ENCODE peak calls at places on chromosomes 4 and X, in nine cellular contexts. Z is esophagus squamous epithelium, X is spleen, O is IMR-90, R is heart left ventricle, J is breast epithelium, H is uterus, P is stomach, U is K562. L is an unnamed sample.

GRCh38 chr4:148787831-148788477 is 345.7 kb upstream of the NR3C2 start:
- DNase-seq in J (no peak), Z (no peak), H (no peak), P (no peak), U (no peak), X (no peak), R (peak; percentile 20), O (peak; percentile 81), L (no peak)

GRCh38 chrX:153981771-153982533 is 9.4 kb downstream of the TMEM187 start:
- DNase-seq in H (peak; percentile 69), O (no peak), X (peak; percentile 89), U (no peak), Z (no peak), R (peak; percentile 54), P (no peak), J (no peak), L (no peak)

GRCh38 chr4:174278467-174278866 is 5.0 kb downstream of the FBXO8 start:
- DNase-seq in O (no peak), X (no peak), J (no peak), Z (no peak), U (no peak), H (no peak), P (no peak), R (no peak), L (no peak)

GRCh38 chr4:38154681-38155588 is 194.7 kb downstream of the PTTG2 start:
- DNase-seq in R (peak; percentile 45), J (no peak), O (no peak), X (no peak), P (peak; percentile 79), Z (no peak), U (no peak), H (no peak), L (peak; percentile 85)

GRCh38 chr4:37827030-37827705 is 682 bp downstream of the PGM2 start:
- DNase-seq in P (peak; percentile 27), R (peak; percentile 23), O (peak; percentile 61), J (no peak), H (peak; percentile 24), U (peak; percentile 23), Z (no peak), X (no peak), L (no peak)

GRCh38 chr4:150583287-150584197 is 1.6 kb downstream of the MAB21L2 start:
- DNase-seq in P (no peak), H (no peak), R (peak; percentile 38), Z (no peak), X (peak; percentile 72), U (no peak), O (peak; percentile 47), J (no peak), L (no peak)

GRCh38 chrX:47179928-47180255 is 13.7 kb upstream of the UBA1 start:
- DNase-seq in X (peak; percentile 63), U (no peak), Z (no peak), R (no peak), P (no peak), O (no peak), J (no peak), H (no peak), L (no peak)

GRCh38 chr4:107989162-107989536 is 540 bp upstream of the HADH start:
- DNase-seq in R (no peak), O (no peak), U (no peak), J (no peak), Z (no peak), X (no peak), H (no peak), P (no peak), L (no peak)

GRCh38 chr4:128525387-128525786 is 237.8 kb upstream of the PGRMC2 start:
- DNase-seq in O (peak; percentile 49), H (no peak), R (no peak), Z (no peak), X (no peak), U (peak; percentile 23), J (no peak), P (no peak), L (no peak)

GRCh38 chr4:156933633-156934258 is 37.9 kb downstream of the PDGFC start:
- DNase-seq in H (no peak), P (no peak), Z (no peak), J (no peak), R (no peak), O (peak; percentile 95), X (no peak), U (no peak), L (no peak)

GRCh38 chr4:110620352-110621327 is 2.2 kb downstream of the PITX2 start:
- DNase-seq in P (no peak), H (no peak), X (peak; percentile 69), U (no peak), R (no peak), Z (no peak), O (no peak), J (no peak), L (no peak)

GRCh38 chr4:10079951-10080873 is 36.4 kb downstream of the WDR1 start:
- DNase-seq in R (peak; percentile 36), J (peak; percentile 49), U (no peak), Z (no peak), H (peak; percentile 15), O (no peak), X (peak; percentile 60), P (peak; percentile 18), L (peak; percentile 3)

GRCh38 chrX:53074987-53075386 is 7.2 kb upstream of the TSPYL2 start:
- DNase-seq in X (peak; percentile 49), H (no peak), P (no peak), R (no peak), Z (no peak), O (no peak), J (no peak), U (no peak), L (no peak)

GRCh38 chr4:151409470-151410313 is 716 bp downstream of the FHIP1A start:
- DNase-seq in H (peak; percentile 29), R (no peak), O (no peak), P (peak; percentile 49), X (peak; percentile 85), U (no peak), Z (no peak), J (no peak), L (peak; percentile 68)

GRCh38 chr4:173958445-173958844 is 325.0 kb downstream of the FBXO8 start:
- DNase-seq in H (no peak), O (peak; percentile 57), Z (no peak), U (no peak), J (no peak), X (no peak), R (no peak), P (no peak), L (no peak)

DNA sequence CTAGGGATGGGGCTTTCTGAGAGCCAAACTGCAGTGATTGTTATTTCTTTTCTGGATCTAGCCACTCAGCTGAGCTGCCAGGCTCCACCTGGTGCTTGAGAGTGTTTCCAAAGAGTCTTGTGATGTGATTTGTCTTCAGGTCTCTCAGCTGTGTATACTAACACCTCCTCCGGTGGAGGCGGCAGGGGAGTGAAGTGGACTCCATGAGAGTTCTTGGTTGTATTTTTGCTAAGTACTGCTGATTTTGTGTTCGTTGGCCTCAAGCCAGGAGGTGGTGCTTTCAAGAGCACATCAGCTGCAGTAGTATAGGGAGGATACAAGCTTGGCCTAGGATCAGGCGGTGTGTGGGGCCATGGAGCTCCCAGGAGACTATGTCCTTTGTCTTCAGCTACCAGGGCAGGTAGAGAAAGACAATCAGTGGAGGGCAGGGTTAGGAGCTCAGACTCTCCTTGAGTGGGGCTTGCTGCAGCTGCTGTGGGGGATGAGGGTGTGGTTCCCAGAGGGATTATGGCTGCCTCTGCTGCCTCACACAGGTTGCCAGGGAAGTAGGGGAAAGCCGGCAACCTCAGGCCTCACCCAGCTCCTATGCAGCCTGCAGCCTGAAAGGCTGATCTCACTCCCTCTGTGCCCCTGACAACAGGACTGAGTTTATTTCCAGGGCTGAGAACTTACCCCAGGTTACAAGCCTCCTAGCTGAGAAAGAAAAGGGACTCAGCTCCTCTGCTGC is 62.4 kb downstream of the NPFFR2 start:
- DNase-seq in R (no peak), U (no peak), H (no peak), Z (no peak), X (no peak), O (no peak), J (no peak), P (no peak), L (peak; percentile 4)
- TF ChIP-seq POLR2A in R (no peak), U (no peak), H (no peak), Z (no peak), X (no peak), O (no peak), J (no peak), P (no peak), L (no peak)

DNA sequence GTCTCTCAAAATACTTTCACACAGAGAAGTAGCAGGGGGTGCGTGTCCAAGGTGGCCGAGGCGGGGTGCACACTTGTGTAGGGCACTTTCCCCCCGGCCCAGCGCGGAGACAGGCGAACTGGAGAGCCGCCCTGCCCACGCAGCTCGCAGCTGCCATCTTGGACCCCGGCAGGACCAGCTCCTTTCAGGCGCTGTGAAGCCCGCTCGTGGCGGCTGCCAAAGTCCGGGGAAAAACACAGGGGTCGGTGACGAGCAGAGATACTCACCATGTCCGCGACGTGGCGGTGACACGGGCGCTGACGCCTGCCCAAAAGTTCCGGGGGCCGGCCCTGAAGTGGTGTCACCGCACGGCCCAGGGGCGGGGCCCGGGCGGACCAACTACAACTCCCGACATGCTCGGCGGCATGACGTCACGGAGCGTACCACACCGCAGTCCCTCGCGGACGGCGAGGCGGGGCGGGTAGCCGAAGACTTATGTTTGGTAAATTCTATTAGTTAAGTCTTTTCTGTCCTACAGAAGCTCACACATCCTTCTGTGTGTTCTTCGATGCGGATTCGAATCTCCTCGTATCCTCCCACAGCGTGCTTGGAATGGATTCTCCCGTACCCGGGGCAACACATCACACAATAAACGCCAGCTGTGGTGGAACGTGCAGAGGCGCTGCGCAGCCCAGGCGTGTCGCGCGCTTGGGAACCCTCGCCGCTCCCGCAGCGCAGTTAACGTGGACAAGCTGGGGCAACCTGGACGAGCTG is at the start of gene UFSP2:
- DNase-seq in X (peak; percentile 97), O (peak; percentile 88), R (peak; percentile 89), J (peak; percentile 90), P (peak; percentile 92), U (peak; percentile 91), Z (peak; percentile 64), H (peak; percentile 86), L (peak; percentile 90)
- TF ChIP-seq POLR2A in X (peak; percentile 65), O (peak; percentile 72), R (no peak), J (peak; percentile 46), P (peak; percentile 58), U (peak; percentile 75), Z (peak; percentile 86), H (peak; percentile 86), L (peak; percentile 70)

DNA sequence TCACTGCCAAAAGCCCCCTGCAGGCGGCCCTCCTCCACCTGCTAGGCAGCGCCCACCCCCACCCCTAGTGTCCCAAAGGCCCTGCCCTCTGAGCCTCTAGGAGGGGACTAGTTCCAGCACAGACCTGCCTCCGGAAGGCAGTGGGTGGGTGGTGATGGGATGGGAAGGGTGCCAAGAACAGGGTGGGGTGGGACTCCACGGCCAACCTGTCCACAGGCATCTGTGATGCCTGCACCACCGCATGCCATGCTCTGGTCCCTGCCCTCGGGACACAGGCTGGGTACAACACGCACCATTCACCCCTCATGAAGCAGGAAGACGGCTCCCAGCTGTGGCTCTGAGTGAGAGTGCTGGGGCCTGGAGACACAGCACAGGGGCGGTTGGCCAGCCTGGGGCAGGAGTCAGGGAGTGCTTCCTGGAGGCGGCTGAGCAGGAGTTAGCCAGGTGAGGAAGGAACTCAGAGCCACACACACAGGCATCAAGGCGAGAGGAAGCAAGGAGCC is 243.1 kb upstream of the PSAPL1 start:
- DNase-seq in X (peak; percentile 60), R (no peak), Z (no peak), J (no peak), P (no peak), U (no peak), O (no peak), H (no peak), L (no peak)
- TF ChIP-seq POLR2A in X (no peak), R (no peak), Z (no peak), J (no peak), P (no peak), U (no peak), O (no peak), H (no peak), L (no peak)

GRCh38 chrX:21940356-21940829 is at the start of gene SMS:
- DNase-seq in H (peak; percentile 71), U (peak; percentile 89), P (peak; percentile 77), Z (no peak), R (peak; percentile 86), X (peak; percentile 89), O (peak; percentile 75), J (peak; percentile 57), L (peak; percentile 70)
- TF ChIP-seq POLR2A in H (peak; percentile 68), U (peak; percentile 75), P (no peak), Z (peak; percentile 62), R (no peak), X (no peak), O (peak; percentile 82), J (no peak), L (peak; percentile 55)